ENCODE peak calls at places on chromosomes 4 and X, in four cellular contexts. X is sigmoid colon, U is upper lobe of left lung, N is K562. Y is an unnamed sample.

GRCh38 chrX:148441387-148441786 is 59.0 kb upstream of the AFF2 start:
- DNase-seq in U (no peak), X (no peak), N (no peak), Y (no peak)

GRCh38 chrX:39260965-39261364 is 459.7 kb downstream of the MID1IP1 start:
- DNase-seq in X (no peak), U (no peak), N (peak; percentile 8), Y (no peak)

GRCh38 chr4:1207157-1207470 is 34.7 kb upstream of the SPON2 start:
- DNase-seq in X (peak; percentile 66), N (no peak), U (peak; percentile 79), Y (no peak)

GRCh38 chr4:3484057-3484973 is 21.2 kb downstream of the DOK7 start:
- DNase-seq in X (no peak), U (peak; percentile 88), N (no peak), Y (no peak)

GRCh38 chr4:167606551-167606950 is 372.3 kb upstream of the SPOCK3 start:
- DNase-seq in U (no peak), N (no peak), X (no peak), Y (no peak)

GRCh38 chrX:24676403-24677024 is 17.2 kb upstream of the POLA1 start:
- DNase-seq in U (no peak), N (no peak), X (no peak), Y (no peak)

GRCh38 chr4:168723569-168723968 is 226.7 kb downstream of the PALLD start:
- DNase-seq in X (no peak), N (no peak), U (no peak), Y (no peak)

GRCh38 chr4:114607086-114607485 is 8.5 kb downstream of the UGT8 start:
- DNase-seq in U (no peak), N (no peak), X (no peak), Y (no peak)

GRCh38 chrX:33188881-33189280 is 22.5 kb downstream of the DMD start:
- DNase-seq in X (no peak), N (no peak), U (no peak), Y (no peak)

GRCh38 chr4:1479454-1479853 is 73.2 kb upstream of the NKX1-1 start:
- DNase-seq in N (no peak), X (no peak), U (peak; percentile 36), Y (no peak)

GRCh38 chrX:20432746-20433374 is 166.2 kb upstream of the RPS6KA3 start:
- DNase-seq in X (no peak), N (no peak), U (no peak), Y (no peak)

GRCh38 chr4:51831133-51831532 is 11.8 kb upstream of the DCUN1D4 start:
- DNase-seq in N (no peak), X (peak; percentile 69), U (no peak), Y (no peak)

GRCh38 chrX:12949927-12950656 is 24.8 kb upstream of the TMSB4X start:
- DNase-seq in U (no peak), X (peak; percentile 94), N (peak; percentile 65), Y (no peak)

GRCh38 chr4:149830823-149831222 is 15.2 kb upstream of the IQCM start:
- DNase-seq in N (no peak), X (no peak), U (no peak), Y (no peak)

GRCh38 chr4:117491531-117491930 is 406.2 kb upstream of the TRAM1L1 start:
- DNase-seq in N (no peak), U (no peak), X (no peak), Y (no peak)

GRCh38 chrX:7115557-7115956 is 32.0 kb upstream of the STS start:
- DNase-seq in X (no peak), U (no peak), N (no peak), Y (no peak)

GRCh38 chr4:56757270-56757746 is 64.2 kb downstream of the SPINK2 start:
- DNase-seq in X (peak; percentile 88), U (no peak), N (no peak), Y (no peak)

GRCh38 chr4:72899214-72899613 is 170.3 kb downstream of the COX18 start:
- DNase-seq in U (no peak), N (no peak), X (no peak), Y (no peak)

GRCh38 chrX:49308604-49309269 is 5.3 kb downstream of the GAGE10 start:
- DNase-seq in X (no peak), U (no peak), N (no peak), Y (no peak)

GRCh38 chr4:11151500-11151899 is 277.2 kb downstream of the HS3ST1 start:
- DNase-seq in N (no peak), X (no peak), U (no peak), Y (no peak)

GRCh38 chr4:41360911-41361830 is 104.4 kb downstream of the UCHL1 start:
- DNase-seq in U (peak; percentile 80), X (peak; percentile 77), N (no peak), Y (no peak)

GRCh38 chrX:38109042-38109904 is 102.9 kb downstream of the SYTL5 start:
- DNase-seq in N (no peak), X (no peak), U (no peak), Y (no peak)

GRCh38 chr4:48654015-48654664 is 125.9 kb downstream of the FRYL start:
- DNase-seq in X (no peak), N (no peak), U (no peak), Y (no peak)

GRCh38 chrX:35665311-35665710 is 132.8 kb upstream of the MAGEB16 start:
- DNase-seq in N (no peak), U (no peak), X (no peak), Y (no peak)

GRCh38 chr4:76251448-76252270 is at the start of gene FAM47E:
- DNase-seq in N (peak; percentile 25), U (peak; percentile 94), X (peak; percentile 88), Y (no peak)

DNA sequence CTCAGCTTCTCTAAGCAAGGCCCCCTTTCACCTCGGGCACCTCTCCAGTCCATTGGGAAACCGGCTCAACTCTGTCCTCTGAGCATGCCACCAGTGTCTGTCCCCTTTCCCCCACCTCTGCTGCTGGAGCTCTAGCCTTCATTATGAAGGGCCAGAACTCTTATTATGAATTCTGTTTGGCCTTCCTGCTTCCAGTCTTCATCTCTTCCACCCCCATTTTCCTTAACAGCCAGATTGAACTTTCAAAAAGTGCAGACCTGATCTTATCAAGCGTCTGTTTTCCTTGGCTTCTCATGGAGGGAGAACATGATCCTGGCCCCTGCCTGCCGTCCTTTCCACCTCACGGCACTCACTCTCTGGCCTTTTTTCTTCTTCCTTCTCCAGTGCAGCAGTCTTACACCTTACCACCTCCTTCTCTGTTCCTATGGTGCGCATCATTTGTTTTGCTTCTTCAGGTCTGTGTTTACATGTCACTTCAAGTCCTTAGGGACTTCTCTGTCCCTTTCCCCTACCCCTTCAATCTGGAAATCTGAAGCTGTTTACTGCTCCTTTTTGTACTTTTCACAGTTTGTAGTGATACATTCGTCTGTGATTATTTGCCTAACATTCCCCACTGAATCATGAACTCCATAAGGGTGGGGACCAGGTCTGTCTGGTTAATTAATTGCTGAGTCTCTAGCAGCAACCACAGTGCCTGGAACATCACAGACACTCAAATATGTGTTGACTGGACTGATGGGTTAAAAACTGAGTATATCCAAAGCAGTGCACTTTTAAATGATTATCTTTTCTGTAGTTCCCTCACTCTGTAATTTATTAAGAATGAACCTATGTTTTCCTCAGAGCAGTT is 55.8 kb downstream of the FNIP2 start:
- DNase-seq in X (no peak), U (no peak), N (no peak), Y (no peak)
- H3K27ac ChIP-seq in X (peak overlapping the region; percentile 48), U (peak overlapping the region; percentile 72), N (no peak overlapping the region), Y (peak overlapping the region; percentile 60)

DNA sequence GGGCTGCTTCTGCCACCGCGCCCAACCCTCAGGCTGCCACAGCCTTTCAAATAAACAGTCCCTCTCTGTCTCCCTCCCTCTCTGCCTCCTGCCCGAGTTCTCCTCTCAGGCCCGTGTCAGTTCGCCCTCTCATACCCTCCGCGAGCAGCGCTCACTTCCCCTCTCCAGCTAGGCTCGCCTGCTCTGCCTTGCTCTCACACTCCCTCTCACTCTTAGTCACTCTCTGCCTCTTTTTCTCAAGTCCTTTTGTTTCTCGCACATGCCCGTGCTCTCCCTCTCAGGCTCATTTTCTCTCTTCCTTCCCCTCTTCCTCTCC is 3.2 kb downstream of the EFNB1 start:
- DNase-seq in U (no peak), N (no peak), X (peak; percentile 82), Y (no peak)
- TF ChIP-seq POLR2AphosphoS5 in U (no peak), N (no peak), X (no peak), Y (peak; percentile 43)

GRCh38 chrX:154458116-154458953 is at the start of gene PLXNA3:
- DNase-seq in X (no peak), U (peak; percentile 94), N (peak; percentile 87), Y (no peak)
- H3K27ac ChIP-seq in X (peak within 1 kb of the TSS; percentile 66), U (peak within 1 kb of the TSS; percentile 49), N (peak within 1 kb of the TSS; percentile 74), Y (peak within 1 kb of the TSS; percentile 74)

GRCh38 chrX:1658083-1658463 is 43.2 kb downstream of the ASMT start:
- DNase-seq in U (no peak), X (no peak), N (no peak), Y (no peak)

GRCh38 chrX:1657367-1658082 is 42.7 kb downstream of the ASMT start:
- DNase-seq in U (peak; percentile 70), X (no peak), N (no peak), Y (no peak)

GRCh38 chrX:1661048-1661921 is 46.4 kb downstream of the ASMT start:
- DNase-seq in N (peak; percentile 18), U (no peak), X (no peak), Y (no peak)

GRCh38 chrX:1659664-1660461 is 45.0 kb downstream of the ASMT start:
- DNase-seq in N (no peak), X (no peak), U (peak; percentile 72), Y (no peak)

DNA sequence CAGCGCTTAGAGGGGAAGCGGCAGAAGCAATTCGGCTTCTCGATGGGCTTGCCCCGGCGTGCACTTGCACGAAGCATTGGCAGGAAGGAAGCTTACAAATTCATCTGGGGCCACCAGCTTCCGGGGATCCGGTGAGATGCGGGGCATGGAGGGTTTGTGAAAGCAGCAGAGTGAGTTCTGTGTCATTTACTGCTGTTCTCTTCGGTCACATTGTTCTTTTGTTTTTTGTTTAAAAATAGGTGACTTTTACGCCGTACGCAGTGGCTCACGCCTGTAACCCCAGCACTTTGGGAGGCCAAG is 47.0 kb downstream of the ASMT start:
- DNase-seq in U (no peak), N (no peak), X (no peak), Y (no peak)
- TF ChIP-seq POLR2AphosphoS5 in U (no peak), N (no peak), X (no peak), Y (no peak)

GRCh38 chrX:121310820-121311219 is 263.4 kb downstream of the GLUD2 start:
- DNase-seq in N (no peak), X (no peak), U (no peak), Y (no peak)

GRCh38 chrX:121307441-121307840 is 260.0 kb downstream of the GLUD2 start:
- DNase-seq in X (no peak), N (no peak), U (no peak), Y (no peak)

GRCh38 chrX:121308276-121308805 is 260.9 kb downstream of the GLUD2 start:
- DNase-seq in X (no peak), N (peak; percentile 5), U (no peak), Y (no peak)
- H3K27ac ChIP-seq in X (no peak overlapping the region), N (no peak overlapping the region), U (no peak overlapping the region), Y (no peak overlapping the region)

DNA sequence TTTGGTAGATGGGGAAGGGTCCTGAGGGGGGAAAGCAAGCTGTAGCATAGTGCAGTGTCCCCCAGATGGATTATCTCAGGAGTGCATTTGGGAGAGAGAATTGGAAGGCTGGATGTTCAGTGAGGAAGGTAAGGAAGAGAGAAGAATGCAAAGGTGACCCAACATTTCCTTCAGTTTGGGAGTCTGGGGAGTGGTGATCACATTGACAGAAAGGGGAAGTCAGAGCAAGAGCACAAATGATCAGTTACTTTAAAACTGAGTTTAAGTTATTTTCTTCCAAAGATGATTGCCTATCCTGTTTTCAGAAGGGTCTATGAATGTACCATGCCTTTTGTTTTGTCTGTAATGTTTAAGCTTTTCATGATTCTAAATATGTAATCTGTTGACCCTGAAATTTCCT is 47.6 kb downstream of the ARHGAP10 start:
- DNase-seq in U (no peak), N (no peak), X (no peak), Y (no peak)
- TF ChIP-seq POLR2AphosphoS5 in U (no peak), N (no peak), X (no peak), Y (no peak)

GRCh38 chr4:119000400-119000799 is 111.7 kb downstream of the SYNPO2 start:
- DNase-seq in N (no peak), U (no peak), X (peak; percentile 75), Y (no peak)
- H3K27ac ChIP-seq in N (no peak overlapping the region), U (no peak overlapping the region), X (peak overlapping the region; percentile 85), Y (peak overlapping the region; percentile 88)